ENCODE peak calls at places on chromosome 1, in four cellular contexts. R is COR-L47; L is RWPE1; E is activated T-helper 1 cell treated with anti-CD3 and anti-CD28 coated beads, Interleukin-2, amount 50 U/mL, for 16 hours. N is an unnamed sample.

GRCh38 chr1:78236711-78237110 is 190.9 kb downstream of the GIPC2 start:
- DNase-seq in L (peak), E (no peak), R (no peak), N (no peak)

GRCh38 chr1:12595839-12596821 is 21.9 kb downstream of the DHRS3 start:
- DNase-seq in L (peak), R (no peak), E (no peak), N (no peak)

GRCh38 chr1:55250399-55251075 is 35.4 kb upstream of the USP24 start:
- DNase-seq in L (no peak), E (no peak), R (no peak), N (no peak)

GRCh38 chr1:98749152-98749756 is 87.7 kb downstream of the SNX7 start:
- DNase-seq in R (no peak), L (peak), E (no peak), N (no peak)

GRCh38 chr1:90946630-90947029 is 75.2 kb downstream of the ZNF644 start:
- DNase-seq in R (no peak), E (no peak), L (no peak), N (no peak)

GRCh38 chr1:113917400-113918082 is 11.6 kb upstream of the HIPK1 start:
- DNase-seq in R (no peak), L (peak), E (no peak), N (no peak)

GRCh38 chr1:63148825-63149645 is 173.3 kb upstream of the FOXD3 start:
- DNase-seq in L (peak), R (peak), E (no peak), N (no peak)

GRCh38 chr1:244782056-244782455 is 53.4 kb upstream of the COX20 start:
- DNase-seq in R (no peak), E (no peak), L (no peak), N (no peak)

GRCh38 chr1:52426391-52426790 is 22.0 kb downstream of the PRPF38A start:
- DNase-seq in L (peak), R (no peak), E (no peak), N (no peak)

N was measured in brain pericyte.